ENCODE peak calls at places on chromosomes 11 and 22, in ten cellular contexts. One of them, this sample, is unnamed.

GRCh38 chr22:45261407-45262088 is 20.9 kb upstream of the KIAA0930 start:
- DNase-seq in lung: no peak
- DNase-seq in H7: no peak
- DNase-seq in foreskin fibroblast: no peak
- DNase-seq in HAP-1: no peak
- DNase-seq in cardiac fibroblast: no peak
- DNase-seq in IMR-90: no peak
- DNase-seq in uterus: no peak
- DNase-seq in GM12864: no peak
- DNase-seq in fibroblast of lung: no peak
- DNase-seq in this sample: no peak

GRCh38 chr11:115362997-115363396 is 141.2 kb downstream of the CADM1 start:
- DNase-seq in IMR-90: no peak
- DNase-seq in fibroblast of lung: no peak
- DNase-seq in GM12864: no peak
- DNase-seq in uterus: no peak
- DNase-seq in H7: no peak
- DNase-seq in HAP-1: no peak
- DNase-seq in foreskin fibroblast: no peak
- DNase-seq in cardiac fibroblast: no peak
- DNase-seq in lung: no peak
- DNase-seq in this sample: no peak

GRCh38 chr11:89347071-89347470 is 144.1 kb downstream of the NOX4 start:
- DNase-seq in HAP-1: no peak
- DNase-seq in foreskin fibroblast: no peak
- DNase-seq in lung: no peak
- DNase-seq in IMR-90: no peak
- DNase-seq in uterus: no peak
- DNase-seq in cardiac fibroblast: no peak
- DNase-seq in GM12864: no peak
- DNase-seq in fibroblast of lung: no peak
- DNase-seq in H7: no peak
- DNase-seq in this sample: no peak

GRCh38 chr11:119376197-119376847 is 5.2 kb downstream of the USP2 start:
- DNase-seq in HAP-1: no peak
- DNase-seq in uterus: peak
- DNase-seq in H7: peak
- DNase-seq in cardiac fibroblast: no peak
- DNase-seq in lung: no peak
- DNase-seq in foreskin fibroblast: no peak
- DNase-seq in fibroblast of lung: peak
- DNase-seq in GM12864: no peak
- DNase-seq in IMR-90: peak
- DNase-seq in this sample: no peak

GRCh38 chr22:37018815-37019308 is 385 bp downstream of the TST start:
- DNase-seq in GM12864: no peak
- DNase-seq in cardiac fibroblast: peak
- DNase-seq in lung: peak
- DNase-seq in foreskin fibroblast: peak
- DNase-seq in HAP-1: peak
- DNase-seq in uterus: peak
- DNase-seq in fibroblast of lung: peak
- DNase-seq in H7: peak
- DNase-seq in IMR-90: peak
- DNase-seq in this sample: peak

GRCh38 chr22:45552580-45553332 is 50.1 kb downstream of the FBLN1 start:
- DNase-seq in HAP-1: no peak
- DNase-seq in cardiac fibroblast: peak
- DNase-seq in lung: peak
- DNase-seq in H7: peak
- DNase-seq in GM12864: no peak
- DNase-seq in fibroblast of lung: peak
- DNase-seq in foreskin fibroblast: peak
- DNase-seq in IMR-90: peak
- DNase-seq in uterus: peak
- DNase-seq in this sample: no peak

GRCh38 chr11:16292167-16292859 is 64.0 kb downstream of the SOX6 start:
- DNase-seq in IMR-90: no peak
- DNase-seq in foreskin fibroblast: no peak
- DNase-seq in GM12864: no peak
- DNase-seq in uterus: no peak
- DNase-seq in cardiac fibroblast: no peak
- DNase-seq in HAP-1: peak
- DNase-seq in H7: no peak
- DNase-seq in lung: no peak
- DNase-seq in fibroblast of lung: no peak
- DNase-seq in this sample: no peak

GRCh38 chr22:31287818-31288495 is 4.3 kb downstream of the PIK3IP1 start:
- DNase-seq in IMR-90: no peak
- DNase-seq in lung: no peak
- DNase-seq in GM12864: no peak
- DNase-seq in cardiac fibroblast: no peak
- DNase-seq in H7: no peak
- DNase-seq in foreskin fibroblast: no peak
- DNase-seq in fibroblast of lung: no peak
- DNase-seq in uterus: no peak
- DNase-seq in HAP-1: no peak
- DNase-seq in this sample: no peak

GRCh38 chr11:65851811-65852507 is 6.0 kb downstream of the CFL1 start:
- DNase-seq in uterus: no peak
- DNase-seq in GM12864: no peak
- DNase-seq in fibroblast of lung: no peak
- DNase-seq in lung: no peak
- DNase-seq in IMR-90: no peak
- DNase-seq in H7: peak
- DNase-seq in HAP-1: no peak
- DNase-seq in foreskin fibroblast: no peak
- DNase-seq in cardiac fibroblast: no peak
- DNase-seq in this sample: no peak

GRCh38 chr22:31079095-31079642 is 1.9 kb upstream of the SMTN start:
- DNase-seq in lung: no peak
- DNase-seq in H7: peak
- DNase-seq in uterus: no peak
- DNase-seq in cardiac fibroblast: no peak
- DNase-seq in IMR-90: no peak
- DNase-seq in GM12864: no peak
- DNase-seq in fibroblast of lung: no peak
- DNase-seq in HAP-1: no peak
- DNase-seq in foreskin fibroblast: no peak
- DNase-seq in this sample: no peak

GRCh38 chr11:2096001-2096918 is 42.9 kb downstream of the IGF2 start:
- DNase-seq in HAP-1: no peak
- DNase-seq in IMR-90: peak
- DNase-seq in cardiac fibroblast: no peak
- DNase-seq in H7: peak
- DNase-seq in lung: no peak
- DNase-seq in fibroblast of lung: peak
- DNase-seq in GM12864: no peak
- DNase-seq in foreskin fibroblast: peak
- DNase-seq in uterus: no peak
- DNase-seq in this sample: no peak

GRCh38 chr11:124897681-124898680 is at the start of gene ROBO4:
- DNase-seq in cardiac fibroblast: peak
- DNase-seq in H7: peak
- DNase-seq in fibroblast of lung: peak
- DNase-seq in HAP-1: no peak
- DNase-seq in uterus: peak
- DNase-seq in GM12864: no peak
- DNase-seq in lung: no peak
- DNase-seq in IMR-90: peak
- DNase-seq in foreskin fibroblast: peak
- DNase-seq in this sample: no peak

GRCh38 chr11:124894606-124895430 is 2.8 kb downstream of the ROBO4 start:
- DNase-seq in foreskin fibroblast: no peak
- DNase-seq in H7: no peak
- DNase-seq in cardiac fibroblast: no peak
- DNase-seq in lung: no peak
- DNase-seq in GM12864: no peak
- DNase-seq in fibroblast of lung: no peak
- DNase-seq in HAP-1: no peak
- DNase-seq in uterus: no peak
- DNase-seq in IMR-90: no peak
- DNase-seq in this sample: no peak

GRCh38 chr11:124896821-124897391 is 759 bp downstream of the ROBO4 start:
- DNase-seq in GM12864: no peak
- DNase-seq in lung: no peak
- DNase-seq in fibroblast of lung: no peak
- DNase-seq in uterus: peak
- DNase-seq in HAP-1: no peak
- DNase-seq in cardiac fibroblast: peak
- DNase-seq in foreskin fibroblast: no peak
- DNase-seq in H7: peak
- DNase-seq in IMR-90: no peak
- DNase-seq in this sample: no peak

GRCh38 chr11:124895471-124895971 is 2.1 kb downstream of the ROBO4 start:
- DNase-seq in H7: peak
- DNase-seq in uterus: no peak
- DNase-seq in foreskin fibroblast: no peak
- DNase-seq in HAP-1: no peak
- DNase-seq in cardiac fibroblast: no peak
- DNase-seq in GM12864: no peak
- DNase-seq in IMR-90: no peak
- DNase-seq in fibroblast of lung: no peak
- DNase-seq in lung: no peak
- DNase-seq in this sample: no peak

GRCh38 chr11:124896071-124896750 is 1.5 kb downstream of the ROBO4 start:
- DNase-seq in lung: no peak
- DNase-seq in foreskin fibroblast: no peak
- DNase-seq in H7: peak
- DNase-seq in HAP-1: no peak
- DNase-seq in uterus: no peak
- DNase-seq in cardiac fibroblast: no peak
- DNase-seq in IMR-90: no peak
- DNase-seq in fibroblast of lung: no peak
- DNase-seq in GM12864: no peak
- DNase-seq in this sample: no peak
- H3K4me3 ChIP-seq in lung: peak
- H3K4me3 ChIP-seq in foreskin fibroblast: no peak
- H3K4me3 ChIP-seq in H7: no peak
- H3K4me3 ChIP-seq in HAP-1: no peak
- H3K4me3 ChIP-seq in uterus: no peak
- H3K4me3 ChIP-seq in cardiac fibroblast: no peak
- H3K4me3 ChIP-seq in IMR-90: no peak
- H3K4me3 ChIP-seq in fibroblast of lung: no peak
- H3K4me3 ChIP-seq in GM12864: no peak
- H3K4me3 ChIP-seq in this sample: peak

DNA sequence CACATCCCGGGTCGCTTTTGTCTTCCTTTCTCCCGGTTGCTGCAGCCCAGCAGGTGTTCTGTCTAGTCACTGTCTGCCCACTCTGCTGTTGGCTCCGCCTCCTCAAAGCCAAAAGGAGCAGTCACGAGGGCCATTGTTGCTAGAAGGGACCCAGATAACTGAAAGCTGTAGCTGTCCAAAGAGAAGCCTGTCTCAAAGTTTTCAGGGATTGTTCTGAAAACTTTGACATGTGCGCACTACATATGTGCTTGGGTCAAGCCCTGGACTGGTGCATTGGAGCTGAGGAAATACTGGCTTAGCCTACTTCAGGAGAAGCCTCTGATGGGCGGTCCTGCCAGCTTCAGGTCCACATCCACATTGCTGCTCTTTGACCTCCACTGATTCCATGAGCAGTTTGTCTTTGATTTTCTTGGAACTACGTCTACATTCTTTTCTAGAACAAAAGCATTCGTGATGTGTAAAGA is 8.8 kb upstream of the OR2AT4 start:
- DNase-seq in GM12864: no peak
- DNase-seq in IMR-90: no peak
- DNase-seq in fibroblast of lung: no peak
- DNase-seq in cardiac fibroblast: no peak
- DNase-seq in H7: peak
- DNase-seq in foreskin fibroblast: no peak
- DNase-seq in lung: no peak
- DNase-seq in HAP-1: no peak
- DNase-seq in uterus: no peak
- DNase-seq in this sample: no peak
- H3K4me3 ChIP-seq in GM12864: no peak
- H3K4me3 ChIP-seq in IMR-90: no peak
- H3K4me3 ChIP-seq in fibroblast of lung: no peak
- H3K4me3 ChIP-seq in cardiac fibroblast: no peak
- H3K4me3 ChIP-seq in H7: no peak
- H3K4me3 ChIP-seq in foreskin fibroblast: no peak
- H3K4me3 ChIP-seq in lung: no peak
- H3K4me3 ChIP-seq in HAP-1: no peak
- H3K4me3 ChIP-seq in uterus: no peak
- H3K4me3 ChIP-seq in this sample: no peak

DNA sequence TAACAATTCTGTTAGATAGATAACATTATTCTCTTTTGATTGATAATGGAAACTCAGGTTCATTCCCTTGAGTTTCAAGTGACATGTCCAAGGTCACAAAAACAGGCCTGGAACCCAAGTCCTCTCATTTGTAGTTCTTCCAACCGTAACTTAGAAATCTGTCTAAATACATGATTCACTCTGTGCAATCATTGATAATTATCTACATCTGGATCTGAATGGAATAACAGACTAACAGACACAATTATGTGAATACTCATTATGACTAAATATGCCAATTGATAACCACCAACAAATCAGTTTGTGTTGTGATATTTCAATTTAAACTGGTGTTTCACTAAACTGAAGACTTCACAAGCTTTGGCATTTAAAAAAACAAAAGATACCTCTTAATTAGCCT is 71.0 kb downstream of the RBFOX2 start:
- DNase-seq in cardiac fibroblast: no peak
- DNase-seq in fibroblast of lung: no peak
- DNase-seq in uterus: no peak
- DNase-seq in IMR-90: no peak
- DNase-seq in GM12864: no peak
- DNase-seq in lung: no peak
- DNase-seq in foreskin fibroblast: no peak
- DNase-seq in H7: no peak
- DNase-seq in HAP-1: no peak
- DNase-seq in this sample: no peak
- H3K4me3 ChIP-seq in cardiac fibroblast: no peak
- H3K4me3 ChIP-seq in fibroblast of lung: no peak
- H3K4me3 ChIP-seq in uterus: no peak
- H3K4me3 ChIP-seq in IMR-90: no peak
- H3K4me3 ChIP-seq in GM12864: no peak
- H3K4me3 ChIP-seq in lung: no peak
- H3K4me3 ChIP-seq in foreskin fibroblast: no peak
- H3K4me3 ChIP-seq in H7: no peak
- H3K4me3 ChIP-seq in HAP-1: no peak
- H3K4me3 ChIP-seq in this sample: no peak

DNA sequence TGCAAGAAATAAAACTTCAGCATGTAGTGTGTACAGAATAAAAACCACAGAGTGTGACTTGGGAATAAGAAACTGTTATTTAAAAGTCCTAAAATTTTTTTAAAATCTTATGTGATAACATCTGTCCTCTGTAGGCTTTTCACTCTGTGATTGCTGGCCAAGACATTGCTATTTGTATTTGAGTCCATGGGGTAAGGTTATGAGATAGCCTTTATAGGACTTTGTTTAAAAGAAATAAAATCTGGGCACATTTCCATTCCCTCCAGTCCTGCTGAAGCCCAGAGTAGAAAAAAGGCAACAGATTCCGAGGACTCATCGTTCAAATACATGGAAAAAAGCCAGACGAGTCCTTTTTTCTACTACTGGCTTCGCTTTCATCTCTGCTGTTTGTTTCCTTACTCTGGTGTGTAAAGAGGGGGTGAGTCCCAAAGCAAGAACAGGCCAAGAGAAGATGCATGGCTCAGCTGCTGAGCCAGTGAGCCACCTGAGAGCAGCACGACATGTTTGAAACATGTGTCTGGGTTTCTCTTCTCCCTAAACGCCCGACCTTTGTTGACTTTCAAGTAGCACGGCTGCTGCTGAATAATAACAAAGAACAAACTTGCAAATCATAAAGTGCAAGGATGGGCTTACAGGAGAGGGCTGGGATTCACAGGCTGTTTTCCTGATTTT is 195.0 kb upstream of the RAG2 start:
- DNase-seq in H7: peak
- DNase-seq in cardiac fibroblast: no peak
- DNase-seq in IMR-90: no peak
- DNase-seq in lung: no peak
- DNase-seq in fibroblast of lung: peak
- DNase-seq in GM12864: no peak
- DNase-seq in uterus: no peak
- DNase-seq in foreskin fibroblast: no peak
- DNase-seq in HAP-1: no peak
- DNase-seq in this sample: no peak
- H3K4me3 ChIP-seq in H7: no peak
- H3K4me3 ChIP-seq in cardiac fibroblast: no peak
- H3K4me3 ChIP-seq in IMR-90: no peak
- H3K4me3 ChIP-seq in lung: no peak
- H3K4me3 ChIP-seq in fibroblast of lung: no peak
- H3K4me3 ChIP-seq in GM12864: no peak
- H3K4me3 ChIP-seq in uterus: no peak
- H3K4me3 ChIP-seq in foreskin fibroblast: no peak
- H3K4me3 ChIP-seq in HAP-1: no peak
- H3K4me3 ChIP-seq in this sample: no peak